ENCODE peak calls at places on chromosomes 5 and 9, in eight cellular contexts. U is HTR-8/SVneo, B is AG09309, V is T follicular helper cell, Q is heart right ventricle, K is EL, M is cerebellum, S is right cardiac atrium. I is an unnamed sample.

GRCh38 chr9:127694890-127695735 is 11.7 kb upstream of the CFAP157 start:
- DNase-seq in V (no peak), Q (no peak), M (no peak), S (no peak), B (peak; percentile 40), U (no peak), K (peak; percentile 55), I (no peak)

GRCh38 chr5:57032151-57032551 is 80.2 kb upstream of the MIER3 start:
- DNase-seq in S (no peak), Q (no peak), U (peak; percentile 20), M (peak; percentile 4), V (no peak), B (no peak), K (no peak), I (peak; percentile 29)

GRCh38 chr9:129415031-129415953 is 205.6 kb downstream of the C9orf50 start:
- DNase-seq in V (no peak), B (no peak), K (no peak), M (no peak), U (no peak), Q (no peak), S (peak; percentile 73), I (no peak)

GRCh38 chr9:96378187-96378586 is 5.3 kb downstream of the SLC35D2 start:
- DNase-seq in U (no peak), V (no peak), B (no peak), M (no peak), S (no peak), K (no peak), Q (no peak), I (no peak)

GRCh38 chr5:170403675-170404074 is 14.5 kb upstream of the KCNMB1 start:
- DNase-seq in B (no peak), S (no peak), Q (no peak), V (no peak), M (no peak), U (no peak), K (no peak), I (no peak)

GRCh38 chr5:149674686-149675085 is 55.4 kb upstream of the PPARGC1B start:
- DNase-seq in M (no peak), V (no peak), S (no peak), Q (no peak), U (no peak), K (no peak), B (no peak), I (no peak)

GRCh38 chr9:112535811-112536210 is 49.2 kb downstream of the KIAA1958 start:
- DNase-seq in K (peak; percentile 93), U (peak; percentile 37), V (no peak), S (no peak), B (no peak), M (no peak), Q (no peak), I (no peak)

GRCh38 chr5:97338729-97339128 is 155.7 kb upstream of the RIOK2 start:
- DNase-seq in M (no peak), U (no peak), S (no peak), K (no peak), Q (no peak), B (no peak), V (no peak), I (peak; percentile 9)

GRCh38 chr9:135409286-135410200 is 70.0 kb upstream of the PPP1R26 start:
- DNase-seq in S (no peak), U (no peak), V (no peak), M (no peak), B (no peak), K (no peak), Q (no peak), I (no peak)

GRCh38 chr5:136018814-136019777 is 9.7 kb upstream of the TGFBI start:
- DNase-seq in B (peak; percentile 97), K (peak; percentile 99), V (no peak), Q (peak; percentile 87), M (no peak), U (peak; percentile 33), S (no peak), I (peak; percentile 100)

GRCh38 chr9:69495331-69495730 is 170.3 kb downstream of the ENTREP1 start:
- DNase-seq in B (no peak), S (peak; percentile 20), K (no peak), U (no peak), M (no peak), Q (no peak), V (no peak), I (no peak)

GRCh38 chr5:39080168-39080567 is 6.0 kb upstream of the RICTOR start:
- DNase-seq in V (no peak), U (no peak), Q (no peak), M (no peak), K (no peak), S (no peak), B (no peak), I (no peak)

GRCh38 chr5:75856056-75856455 is 138.8 kb upstream of the POC5 start:
- DNase-seq in Q (no peak), U (no peak), M (no peak), S (no peak), B (no peak), K (no peak), V (no peak), I (no peak)

GRCh38 chr5:134114886-134115805 is 665 bp downstream of the TCF7 start:
- DNase-seq in K (no peak), V (peak; percentile 44), M (no peak), U (peak; percentile 44), S (no peak), Q (no peak), B (no peak), I (no peak)

GRCh38 chr9:111648066-111648465 is 13.3 kb upstream of the GNG10 start:
- DNase-seq in M (no peak), V (no peak), K (no peak), U (no peak), B (no peak), Q (no peak), S (no peak), I (peak; percentile 26)

GRCh38 chr5:145780961-145781360 is 54.2 kb downstream of the PRELID2 start:
- DNase-seq in K (no peak), V (no peak), U (no peak), S (no peak), M (no peak), B (no peak), Q (no peak), I (no peak)

GRCh38 chr5:94908889-94909480 is 290.5 kb downstream of the SLF1 start:
- DNase-seq in B (no peak), Q (no peak), V (no peak), U (peak; percentile 29), S (no peak), K (peak; percentile 38), M (peak; percentile 31), I (peak; percentile 19)

GRCh38 chr9:38339087-38339486 is 53.4 kb upstream of the ALDH1B1 start:
- DNase-seq in Q (peak; percentile 6), S (no peak), M (no peak), B (peak; percentile 33), V (no peak), U (no peak), K (peak; percentile 60), I (peak; percentile 83)

GRCh38 chr5:179475211-179475840 is 75.0 kb upstream of the RUFY1 start:
- DNase-seq in M (no peak), Q (no peak), K (no peak), S (no peak), V (no peak), B (no peak), U (no peak), I (no peak)

GRCh38 chr9:96667363-96667728 is 12.2 kb upstream of the PRXL2C start:
- DNase-seq in M (no peak), S (no peak), B (no peak), K (no peak), Q (no peak), V (no peak), U (no peak), I (no peak)

GRCh38 chr9:108994695-108995094 is 18.6 kb downstream of the CTNNAL1 start:
- DNase-seq in V (no peak), Q (peak; percentile 82), K (peak; percentile 21), M (no peak), S (peak; percentile 77), U (no peak), B (no peak), I (no peak)

GRCh38 chr5:163408311-163408923 is 29.0 kb upstream of the CCNG1 start:
- DNase-seq in U (peak; percentile 52), V (peak; percentile 37), M (peak; percentile 69), K (peak; percentile 55), S (peak; percentile 70), B (peak; percentile 33), Q (peak; percentile 49), I (peak; percentile 52)

GRCh38 chr9:18478517-18479361 is 4.8 kb downstream of the ADAMTSL1 start:
- DNase-seq in B (peak; percentile 96), S (no peak), Q (no peak), K (peak; percentile 95), M (no peak), V (no peak), U (peak; percentile 31), I (peak; percentile 83)

GRCh38 chr9:73643379-73644013 is 491.8 kb downstream of the ANXA1 start:
- DNase-seq in M (no peak), V (no peak), U (no peak), Q (no peak), B (no peak), K (peak; percentile 1), S (no peak), I (no peak)

GRCh38 chr9:91572044-91572443 is 148.4 kb upstream of the NFIL3 start:
- DNase-seq in V (no peak), M (no peak), U (no peak), K (no peak), Q (no peak), S (no peak), B (no peak), I (no peak)

GRCh38 chr9:78325846-78326350 is 29.0 kb downstream of the PSAT1 start:
- DNase-seq in V (no peak), Q (no peak), B (no peak), M (no peak), U (no peak), K (no peak), S (no peak), I (no peak)

GRCh38 chr5:58933891-58934628 is 351.2 kb downstream of the RAB3C start:
- DNase-seq in B (no peak), U (no peak), S (no peak), V (no peak), Q (no peak), M (no peak), K (no peak), I (no peak)

GRCh38 chr9:33151007-33151557 is 16.1 kb downstream of the B4GALT1 start:
- DNase-seq in K (peak; percentile 96), M (no peak), Q (peak; percentile 70), U (no peak), S (peak; percentile 92), B (peak; percentile 94), V (no peak), I (peak; percentile 89)

GRCh38 chr5:151670953-151671636 is 15.6 kb downstream of the SPARC start:
- DNase-seq in M (peak; percentile 47), Q (no peak), V (no peak), K (peak; percentile 60), S (no peak), U (no peak), B (no peak), I (no peak)

GRCh38 chr5:29796018-29796417 is 1397.5 kb upstream of the CDH6 start:
- DNase-seq in S (no peak), V (no peak), Q (no peak), B (no peak), U (no peak), K (no peak), M (no peak), I (peak; percentile 24)

GRCh38 chr9:136668983-136669790 is 6.5 kb downstream of the EGFL7 start:
- DNase-seq in V (no peak), U (no peak), M (no peak), S (no peak), K (no peak), B (no peak), Q (no peak), I (no peak)

GRCh38 chr9:128636024-128636390 is 20.6 kb downstream of the DYNC2I2 start:
- DNase-seq in V (no peak), Q (peak; percentile 70), U (peak; percentile 44), K (peak; percentile 47), S (peak; percentile 75), B (no peak), M (no peak), I (peak; percentile 33)

GRCh38 chr5:10987881-10988504 is 227.0 kb upstream of the DAP start:
- DNase-seq in V (peak; percentile 45), B (no peak), S (peak; percentile 88), K (peak; percentile 16), Q (peak; percentile 77), U (peak; percentile 67), M (peak; percentile 13), I (peak; percentile 55)

I was measured in H4.